ENCODE peak calls at places on chromosomes 5 and 9, in five cellular contexts. Y is K562, N is Calu3, R is T-helper 9 cell, J is retina. D is an unnamed sample.

GRCh38 chr5:38615042-38615441 is 58.6 kb upstream of the LIFR start:
- DNase-seq in J (no peak), R (no peak), Y (no peak), N (no peak), D (no peak)

GRCh38 chr5:151570512-151571269 is 20.4 kb downstream of the FAT2 start:
- DNase-seq in N (peak), J (no peak), R (no peak), Y (no peak), D (peak)

GRCh38 chr5:108655750-108656450 is 91.8 kb upstream of the FER start:
- DNase-seq in N (no peak), Y (no peak), R (no peak), J (no peak), D (no peak)

GRCh38 chr5:157468293-157468965 is 8.4 kb downstream of the NIPAL4 start:
- DNase-seq in J (no peak), R (no peak), N (no peak), Y (no peak), D (no peak)

GRCh38 chr5:42691413-42691861 is 65.2 kb upstream of the CCDC152 start:
- DNase-seq in N (no peak), R (no peak), Y (no peak), J (no peak), D (no peak)

GRCh38 chr5:135973323-135974018 is 18.7 kb upstream of the LECT2 start:
- DNase-seq in N (no peak), Y (no peak), R (no peak), J (no peak), D (no peak)

GRCh38 chr9:109399258-109399767 is 78.5 kb upstream of the EPB41L4B start:
- DNase-seq in N (no peak), J (no peak), Y (no peak), R (no peak), D (no peak)

GRCh38 chr5:54295658-54296276 is 14.6 kb downstream of the ARL15 start:
- DNase-seq in J (no peak), Y (no peak), R (no peak), N (no peak), D (no peak)

GRCh38 chr9:122477346-122477745 is 380 bp downstream of the OR1J1 start:
- DNase-seq in R (no peak), J (no peak), Y (no peak), N (no peak), D (no peak)

GRCh38 chr9:35658894-35659220 is 765 bp downstream of the CCDC107 start:
- DNase-seq in J (no peak), R (no peak), N (no peak), Y (no peak), D (no peak)

GRCh38 chr5:171852255-171852681 is 66.7 kb downstream of the SMIM23 start:
- DNase-seq in J (no peak), R (no peak), Y (peak), N (no peak), D (no peak)

GRCh38 chr9:91060520-91061343 is 259.1 kb downstream of the SYK start:
- DNase-seq in Y (no peak), R (no peak), N (peak), J (no peak), D (peak)

GRCh38 chr5:129245489-129245888 is 150.9 kb downstream of the ISOC1 start:
- DNase-seq in J (no peak), Y (no peak), R (no peak), N (no peak), D (no peak)

GRCh38 chr5:42586625-42587024 is 163.4 kb downstream of the GHR start:
- DNase-seq in R (no peak), J (no peak), Y (peak), N (no peak), D (no peak)

GRCh38 chr9:106487256-106487655 is 375.7 kb upstream of the ZNF462 start:
- DNase-seq in Y (no peak), N (no peak), J (no peak), R (no peak), D (no peak)

D was measured in mucosa of gallbladder.